ENCODE peak calls at places on chromosomes 5 and 9, in six cellular contexts. C is HepG2; K is brain microvascular endothelial cell; O is hepatic stellate cell; T is activated CD4-positive, alpha-beta T cell treated with anti-CD3 and anti-CD28 coated beads, Interleukin-2, amount 50 U/mL, for 4 hours; B is Calu3. Q is an unnamed sample.

GRCh38 chr9:112198646-112199045 is 23.5 kb upstream of the SUSD1 start:
- DNase-seq in K (no peak), O (no peak), T (no peak), B (no peak), C (no peak), Q (no peak)

GRCh38 chr9:26735160-26735559 is 157.4 kb downstream of the CAAP1 start:
- DNase-seq in C (no peak), T (no peak), O (no peak), K (no peak), B (no peak), Q (no peak)

GRCh38 chr9:69131682-69132081 is 42.4 kb upstream of the TJP2 start:
- DNase-seq in B (peak), T (no peak), C (peak), K (peak), O (peak), Q (no peak)

GRCh38 chr9:4489919-4490704 is at the start of gene SLC1A1:
- DNase-seq in T (no peak), B (peak), C (no peak), K (peak), O (peak), Q (no peak)

GRCh38 chr5:109863752-109864151 is 174.0 kb downstream of the MAN2A1 start:
- DNase-seq in O (no peak), B (no peak), T (no peak), C (no peak), K (peak), Q (no peak)

GRCh38 chr5:178298283-178298807 is 65.7 kb upstream of the PHYKPL start:
- DNase-seq in B (no peak), T (no peak), K (no peak), O (no peak), C (no peak), Q (no peak)

GRCh38 chr5:155282503-155283107 is 269.1 kb downstream of the KIF4B start:
- DNase-seq in O (no peak), K (no peak), T (no peak), C (no peak), B (no peak), Q (no peak)

GRCh38 chr9:36637491-36638270 is 65.0 kb downstream of the MELK start:
- DNase-seq in C (no peak), O (no peak), B (no peak), T (no peak), K (peak), Q (no peak)

GRCh38 chr5:170333161-170333909 is 35.8 kb upstream of the LCP2 start:
- DNase-seq in C (no peak), K (no peak), O (no peak), B (no peak), T (peak), Q (peak)